ENCODE peak calls at places on chromosomes 11 and 22, in five cellular contexts. One of them, this sample, is unnamed.

GRCh38 chr22:27997538-27997937 is 78.5 kb upstream of the PITPNB start:
- DNase-seq in GM19239: no peak
- DNase-seq in H9: no peak
- DNase-seq in PC-3: no peak
- DNase-seq in foreskin fibroblast: no peak
- DNase-seq in this sample: peak

GRCh38 chr11:118215765-118216164 is 9.0 kb downstream of the JAML start:
- DNase-seq in foreskin fibroblast: no peak
- DNase-seq in GM19239: no peak
- DNase-seq in PC-3: no peak
- DNase-seq in H9: no peak
- DNase-seq in this sample: no peak

GRCh38 chr11:35040221-35040942 is 98.6 kb upstream of the CD44 start:
- DNase-seq in foreskin fibroblast: peak
- DNase-seq in PC-3: peak
- DNase-seq in GM19239: no peak
- DNase-seq in H9: no peak
- DNase-seq in this sample: no peak

GRCh38 chr22:46062971-46063631 is 86.1 kb upstream of the WNT7B start:
- DNase-seq in PC-3: no peak
- DNase-seq in H9: no peak
- DNase-seq in foreskin fibroblast: no peak
- DNase-seq in GM19239: no peak
- DNase-seq in this sample: no peak

GRCh38 chr11:67464411-67465189 is 4.5 kb downstream of the TMEM134 start:
- DNase-seq in foreskin fibroblast: peak
- DNase-seq in GM19239: peak
- DNase-seq in H9: peak
- DNase-seq in PC-3: peak
- DNase-seq in this sample: peak

GRCh38 chr11:57562596-57562995 is 4.9 kb downstream of the UBE2L6 start:
- DNase-seq in H9: no peak
- DNase-seq in GM19239: no peak
- DNase-seq in PC-3: peak
- DNase-seq in foreskin fibroblast: no peak
- DNase-seq in this sample: no peak

GRCh38 chr11:27839226-27839913 is 139.1 kb upstream of the BDNF start:
- DNase-seq in GM19239: no peak
- DNase-seq in H9: no peak
- DNase-seq in PC-3: peak
- DNase-seq in foreskin fibroblast: no peak
- DNase-seq in this sample: peak

GRCh38 chr11:79393362-79394043 is 47.3 kb downstream of the TENM4 start:
- DNase-seq in foreskin fibroblast: peak
- DNase-seq in H9: peak
- DNase-seq in GM19239: no peak
- DNase-seq in PC-3: peak
- DNase-seq in this sample: no peak

GRCh38 chr22:37195921-37196320 is 7.9 kb upstream of the C1QTNF6 start:
- DNase-seq in PC-3: peak
- DNase-seq in GM19239: no peak
- DNase-seq in H9: no peak
- DNase-seq in foreskin fibroblast: no peak
- DNase-seq in this sample: no peak

GRCh38 chr22:28018461-28018927 is 99.4 kb upstream of the PITPNB start:
- DNase-seq in GM19239: no peak
- DNase-seq in foreskin fibroblast: no peak
- DNase-seq in PC-3: no peak
- DNase-seq in H9: no peak
- DNase-seq in this sample: no peak

GRCh38 chr11:43542734-43543133 is 137.8 kb upstream of the HSD17B12 start:
- DNase-seq in GM19239: no peak
- DNase-seq in foreskin fibroblast: no peak
- DNase-seq in PC-3: no peak
- DNase-seq in H9: no peak
- DNase-seq in this sample: no peak

GRCh38 chr11:5364214-5364613 is 12.9 kb downstream of the OR51B6 start:
- DNase-seq in GM19239: no peak
- DNase-seq in PC-3: no peak
- DNase-seq in H9: no peak
- DNase-seq in foreskin fibroblast: peak
- DNase-seq in this sample: peak

GRCh38 chr11:78795862-78796261 is 221.2 kb upstream of the NARS2 start:
- DNase-seq in H9: no peak
- DNase-seq in foreskin fibroblast: no peak
- DNase-seq in PC-3: peak
- DNase-seq in GM19239: no peak
- DNase-seq in this sample: no peak

GRCh38 chr11:106031936-106032335 is 9.9 kb upstream of the MSANTD4 start:
- DNase-seq in H9: no peak
- DNase-seq in GM19239: no peak
- DNase-seq in PC-3: no peak
- DNase-seq in foreskin fibroblast: no peak
- DNase-seq in this sample: no peak